ENCODE peak calls at places on chromosome X, in eight cellular contexts. One of them, this sample, is unnamed.
A peak's percentile ranks its signal among the peaks of the same experiment; 100 is the strongest.

GRCh38 chrX:31223817-31224216 is 152.0 kb upstream of the FTHL17 start:
- DNase-seq in neural crest cell: no peak
- DNase-seq in right lobe of liver: no peak
- DNase-seq in GM06990: peak; percentile 33
- DNase-seq in CD4-positive, alpha-beta T cell: no peak
- DNase-seq in heart left ventricle: no peak
- DNase-seq in astrocyte of the spinal cord: peak; percentile 58
- DNase-seq in AG09309: peak; percentile 46
- DNase-seq in this sample: no peak

GRCh38 chrX:124190440-124190839 is 142.0 kb upstream of the TEX13D start:
- DNase-seq in neural crest cell: no peak
- DNase-seq in right lobe of liver: no peak
- DNase-seq in GM06990: no peak
- DNase-seq in CD4-positive, alpha-beta T cell: no peak
- DNase-seq in heart left ventricle: no peak
- DNase-seq in astrocyte of the spinal cord: no peak
- DNase-seq in AG09309: no peak
- DNase-seq in this sample: no peak

GRCh38 chrX:31209005-31209612 is 137.3 kb upstream of the FTHL17 start:
- DNase-seq in neural crest cell: no peak
- DNase-seq in right lobe of liver: no peak
- DNase-seq in GM06990: no peak
- DNase-seq in CD4-positive, alpha-beta T cell: no peak
- DNase-seq in heart left ventricle: no peak
- DNase-seq in astrocyte of the spinal cord: no peak
- DNase-seq in AG09309: peak; percentile 48
- DNase-seq in this sample: no peak

GRCh38 chrX:122269243-122269781 is 914.8 kb upstream of the GRIA3 start:
- DNase-seq in neural crest cell: no peak
- DNase-seq in right lobe of liver: no peak
- DNase-seq in GM06990: no peak
- DNase-seq in CD4-positive, alpha-beta T cell: no peak
- DNase-seq in heart left ventricle: no peak
- DNase-seq in astrocyte of the spinal cord: no peak
- DNase-seq in AG09309: no peak
- DNase-seq in this sample: no peak

GRCh38 chrX:154735695-154736393 is 15.0 kb downstream of the GAB3 start:
- DNase-seq in neural crest cell: no peak
- DNase-seq in right lobe of liver: no peak
- DNase-seq in GM06990: no peak
- DNase-seq in CD4-positive, alpha-beta T cell: no peak
- DNase-seq in heart left ventricle: peak; percentile 83
- DNase-seq in astrocyte of the spinal cord: peak; percentile 80
- DNase-seq in AG09309: no peak
- DNase-seq in this sample: no peak

GRCh38 chrX:147737690-147738089 is 174.0 kb upstream of the FMR1 start:
- DNase-seq in neural crest cell: no peak
- DNase-seq in right lobe of liver: no peak
- DNase-seq in GM06990: no peak
- DNase-seq in CD4-positive, alpha-beta T cell: no peak
- DNase-seq in heart left ventricle: no peak
- DNase-seq in astrocyte of the spinal cord: no peak
- DNase-seq in AG09309: no peak
- DNase-seq in this sample: no peak

GRCh38 chrX:30196322-30196721 is 19.0 kb upstream of the MAGEB2 start:
- DNase-seq in neural crest cell: no peak
- DNase-seq in right lobe of liver: no peak
- DNase-seq in GM06990: no peak
- DNase-seq in CD4-positive, alpha-beta T cell: no peak
- DNase-seq in heart left ventricle: no peak
- DNase-seq in astrocyte of the spinal cord: peak; percentile 8
- DNase-seq in AG09309: no peak
- DNase-seq in this sample: no peak

GRCh38 chrX:18886344-18887161 is 97.4 kb downstream of the PHKA2 start:
- DNase-seq in neural crest cell: peak; percentile 29
- DNase-seq in right lobe of liver: peak; percentile 71
- DNase-seq in GM06990: peak; percentile 80
- DNase-seq in CD4-positive, alpha-beta T cell: peak; percentile 30
- DNase-seq in heart left ventricle: peak; percentile 86
- DNase-seq in astrocyte of the spinal cord: peak; percentile 37
- DNase-seq in AG09309: no peak
- DNase-seq in this sample: no peak

GRCh38 chrX:43973249-43973672 is at the start of gene NDP:
- DNase-seq in neural crest cell: no peak
- DNase-seq in right lobe of liver: no peak
- DNase-seq in GM06990: no peak
- DNase-seq in CD4-positive, alpha-beta T cell: no peak
- DNase-seq in heart left ventricle: no peak
- DNase-seq in astrocyte of the spinal cord: no peak
- DNase-seq in AG09309: no peak
- DNase-seq in this sample: no peak

GRCh38 chrX:140507223-140507981 is 2.5 kb upstream of the SOX3 start:
- DNase-seq in neural crest cell: no peak
- DNase-seq in right lobe of liver: no peak
- DNase-seq in GM06990: no peak
- DNase-seq in CD4-positive, alpha-beta T cell: no peak
- DNase-seq in heart left ventricle: no peak
- DNase-seq in astrocyte of the spinal cord: no peak
- DNase-seq in AG09309: no peak
- DNase-seq in this sample: no peak

GRCh38 chrX:49840679-49841078 is 11.6 kb downstream of the PAGE4 start:
- DNase-seq in neural crest cell: peak; percentile 55
- DNase-seq in right lobe of liver: peak; percentile 60
- DNase-seq in GM06990: peak; percentile 13
- DNase-seq in CD4-positive, alpha-beta T cell: peak; percentile 3
- DNase-seq in heart left ventricle: peak; percentile 73
- DNase-seq in astrocyte of the spinal cord: peak; percentile 24
- DNase-seq in AG09309: no peak
- DNase-seq in this sample: no peak

GRCh38 chrX:39497717-39498265 is 600.0 kb downstream of the BCOR start:
- DNase-seq in neural crest cell: no peak
- DNase-seq in right lobe of liver: no peak
- DNase-seq in GM06990: no peak
- DNase-seq in CD4-positive, alpha-beta T cell: no peak
- DNase-seq in heart left ventricle: no peak
- DNase-seq in astrocyte of the spinal cord: no peak
- DNase-seq in AG09309: no peak
- DNase-seq in this sample: no peak

GRCh38 chrX:69018416-69019072 is 146.7 kb downstream of the PJA1 start:
- DNase-seq in neural crest cell: no peak
- DNase-seq in right lobe of liver: no peak
- DNase-seq in GM06990: no peak
- DNase-seq in CD4-positive, alpha-beta T cell: no peak
- DNase-seq in heart left ventricle: no peak
- DNase-seq in astrocyte of the spinal cord: no peak
- DNase-seq in AG09309: no peak
- DNase-seq in this sample: no peak

GRCh38 chrX:150405006-150405405 is 41.9 kb downstream of the MAMLD1 start:
- DNase-seq in neural crest cell: no peak
- DNase-seq in right lobe of liver: no peak
- DNase-seq in GM06990: no peak
- DNase-seq in CD4-positive, alpha-beta T cell: no peak
- DNase-seq in heart left ventricle: no peak
- DNase-seq in astrocyte of the spinal cord: no peak
- DNase-seq in AG09309: no peak
- DNase-seq in this sample: no peak

DNA sequence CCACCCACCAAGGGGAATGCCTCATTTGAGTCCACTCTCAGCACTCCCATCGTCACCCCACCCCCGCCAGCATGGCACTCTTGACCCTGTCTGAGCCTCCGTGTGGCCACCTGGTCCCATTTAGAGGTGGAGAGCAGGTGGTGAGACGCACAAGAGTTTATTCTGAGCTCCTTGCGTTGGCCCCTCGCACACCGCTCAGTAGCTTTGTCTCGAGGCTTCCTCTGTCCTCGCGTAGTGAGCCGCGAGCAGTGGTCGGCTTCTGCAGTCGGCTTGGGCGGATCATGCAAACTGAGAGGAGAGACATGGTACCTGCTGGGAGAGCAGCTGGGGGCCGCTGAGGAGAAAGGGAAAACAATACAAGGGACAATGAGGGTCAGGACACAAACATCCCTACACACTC is 48.4 kb upstream of the ZNF157 start:
- DNase-seq in neural crest cell: peak; percentile 2
- DNase-seq in right lobe of liver: no peak
- DNase-seq in GM06990: no peak
- DNase-seq in CD4-positive, alpha-beta T cell: no peak
- DNase-seq in heart left ventricle: no peak
- DNase-seq in astrocyte of the spinal cord: no peak
- DNase-seq in AG09309: no peak
- DNase-seq in this sample: peak; percentile 71
- TF ChIP-seq CTCF in neural crest cell: no peak
- TF ChIP-seq CTCF in right lobe of liver: no peak
- TF ChIP-seq CTCF in GM06990: no peak
- TF ChIP-seq CTCF in CD4-positive, alpha-beta T cell: no peak
- TF ChIP-seq CTCF in heart left ventricle: no peak
- TF ChIP-seq CTCF in astrocyte of the spinal cord: no peak
- TF ChIP-seq CTCF in AG09309: no peak
- TF ChIP-seq CTCF in this sample: no peak

GRCh38 chrX:70092247-70092646 is 30.0 kb downstream of the OTUD6A start:
- DNase-seq in neural crest cell: no peak
- DNase-seq in right lobe of liver: no peak
- DNase-seq in GM06990: no peak
- DNase-seq in CD4-positive, alpha-beta T cell: no peak
- DNase-seq in heart left ventricle: no peak
- DNase-seq in astrocyte of the spinal cord: no peak
- DNase-seq in AG09309: no peak
- DNase-seq in this sample: no peak

DNA sequence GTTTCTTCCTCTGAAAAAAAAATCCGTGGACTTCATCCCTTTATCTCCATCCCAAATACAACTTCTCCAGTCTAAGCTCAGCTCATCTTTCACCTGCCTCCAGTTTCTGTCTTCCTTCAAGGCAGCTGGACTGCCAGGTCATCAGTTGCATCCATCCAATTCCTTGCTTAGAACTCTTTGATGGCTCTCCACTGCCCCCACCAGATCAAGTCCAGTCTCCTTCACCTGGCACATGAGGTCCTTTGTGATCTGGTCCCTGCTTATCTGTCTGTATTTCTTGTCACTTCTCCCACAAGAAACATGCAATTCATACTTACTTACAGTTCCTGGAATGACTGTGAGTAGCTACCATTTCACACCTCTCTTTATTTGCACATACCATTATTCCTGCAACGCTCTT is 33.8 kb downstream of the OTUD6A start:
- DNase-seq in neural crest cell: no peak
- DNase-seq in right lobe of liver: no peak
- DNase-seq in GM06990: no peak
- DNase-seq in CD4-positive, alpha-beta T cell: no peak
- DNase-seq in heart left ventricle: no peak
- DNase-seq in astrocyte of the spinal cord: no peak
- DNase-seq in AG09309: no peak
- DNase-seq in this sample: no peak
- TF ChIP-seq CTCF in neural crest cell: no peak
- TF ChIP-seq CTCF in right lobe of liver: no peak
- TF ChIP-seq CTCF in GM06990: no peak
- TF ChIP-seq CTCF in CD4-positive, alpha-beta T cell: no peak
- TF ChIP-seq CTCF in heart left ventricle: peak; percentile 23
- TF ChIP-seq CTCF in astrocyte of the spinal cord: peak; percentile 4
- TF ChIP-seq CTCF in AG09309: peak; percentile 20
- TF ChIP-seq CTCF in this sample: peak; percentile 41

GRCh38 chrX:95346854-95347253 is 1337.8 kb upstream of the DIAPH2 start:
- DNase-seq in neural crest cell: no peak
- DNase-seq in right lobe of liver: no peak
- DNase-seq in GM06990: no peak
- DNase-seq in CD4-positive, alpha-beta T cell: no peak
- DNase-seq in heart left ventricle: no peak
- DNase-seq in astrocyte of the spinal cord: peak; percentile 10
- DNase-seq in AG09309: no peak
- DNase-seq in this sample: no peak
- TF ChIP-seq CTCF in neural crest cell: peak; percentile 77
- TF ChIP-seq CTCF in right lobe of liver: peak; percentile 28
- TF ChIP-seq CTCF in GM06990: no peak
- TF ChIP-seq CTCF in CD4-positive, alpha-beta T cell: no peak
- TF ChIP-seq CTCF in heart left ventricle: peak; percentile 13
- TF ChIP-seq CTCF in astrocyte of the spinal cord: peak; percentile 25
- TF ChIP-seq CTCF in AG09309: no peak
- TF ChIP-seq CTCF in this sample: peak; percentile 77

DNA sequence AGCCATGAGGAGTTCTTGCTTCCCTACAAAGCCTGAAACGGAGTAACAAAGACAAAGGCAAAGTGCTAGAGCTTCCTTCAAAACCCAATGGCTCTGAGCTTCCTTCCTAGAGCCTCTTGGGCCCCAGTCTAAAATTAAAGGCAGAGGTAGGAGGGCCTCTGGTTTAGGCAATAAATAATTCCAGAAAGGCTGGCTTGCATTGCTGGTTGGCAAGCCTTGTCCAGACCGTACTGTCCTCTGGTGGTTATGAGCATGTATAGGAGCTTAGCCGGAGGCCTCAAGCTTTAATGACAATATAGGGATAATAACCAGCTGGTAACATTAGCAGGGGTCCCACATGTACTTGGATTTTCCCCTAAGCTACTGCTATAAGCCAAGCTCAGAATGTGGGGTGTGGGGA is 237.3 kb downstream of the AR start:
- DNase-seq in neural crest cell: no peak
- DNase-seq in right lobe of liver: no peak
- DNase-seq in GM06990: no peak
- DNase-seq in CD4-positive, alpha-beta T cell: no peak
- DNase-seq in heart left ventricle: peak; percentile 34
- DNase-seq in astrocyte of the spinal cord: no peak
- DNase-seq in AG09309: no peak
- DNase-seq in this sample: no peak
- TF ChIP-seq CTCF in neural crest cell: no peak
- TF ChIP-seq CTCF in right lobe of liver: no peak
- TF ChIP-seq CTCF in GM06990: no peak
- TF ChIP-seq CTCF in CD4-positive, alpha-beta T cell: no peak
- TF ChIP-seq CTCF in heart left ventricle: peak; percentile 47
- TF ChIP-seq CTCF in astrocyte of the spinal cord: peak; percentile 40
- TF ChIP-seq CTCF in AG09309: peak; percentile 52
- TF ChIP-seq CTCF in this sample: peak; percentile 64

GRCh38 chrX:23554304-23554703 is 113.0 kb upstream of the PRDX4 start:
- DNase-seq in neural crest cell: no peak
- DNase-seq in right lobe of liver: no peak
- DNase-seq in GM06990: peak; percentile 6
- DNase-seq in CD4-positive, alpha-beta T cell: no peak
- DNase-seq in heart left ventricle: no peak
- DNase-seq in astrocyte of the spinal cord: peak; percentile 60
- DNase-seq in AG09309: peak; percentile 7
- DNase-seq in this sample: no peak
- TF ChIP-seq CTCF in neural crest cell: peak; percentile 85
- TF ChIP-seq CTCF in right lobe of liver: peak; percentile 59
- TF ChIP-seq CTCF in GM06990: peak; percentile 52
- TF ChIP-seq CTCF in CD4-positive, alpha-beta T cell: no peak
- TF ChIP-seq CTCF in heart left ventricle: peak; percentile 56
- TF ChIP-seq CTCF in astrocyte of the spinal cord: peak; percentile 38
- TF ChIP-seq CTCF in AG09309: peak; percentile 44
- TF ChIP-seq CTCF in this sample: peak; percentile 92